ENCODE peak calls at places on chromosomes 16 and 17, in six cellular contexts. One of them, this sample, is unnamed.

GRCh38 chr17:63571632-63572310 is 21.5 kb downstream of the DCAF7 start:
- DNase-seq in AG04450: peak
- DNase-seq in fibroblast of gingiva: peak
- DNase-seq in SW 1271: no peak
- DNase-seq in GM10248: no peak
- DNase-seq in fibroblast of pulmonary artery: peak
- DNase-seq in this sample: no peak

GRCh38 chr17:1882836-1883235 is 53.0 kb downstream of the RPA1 start:
- DNase-seq in GM10248: peak
- DNase-seq in fibroblast of gingiva: peak
- DNase-seq in SW 1271: no peak
- DNase-seq in AG04450: no peak
- DNase-seq in fibroblast of pulmonary artery: peak
- DNase-seq in this sample: no peak

GRCh38 chr16:82704369-82704768 is 77.6 kb downstream of the CDH13 start:
- DNase-seq in fibroblast of pulmonary artery: no peak
- DNase-seq in GM10248: no peak
- DNase-seq in fibroblast of gingiva: no peak
- DNase-seq in SW 1271: no peak
- DNase-seq in AG04450: no peak
- DNase-seq in this sample: no peak

GRCh38 chr16:82761858-82762257 is 135.1 kb downstream of the CDH13 start:
- DNase-seq in GM10248: no peak
- DNase-seq in AG04450: peak
- DNase-seq in SW 1271: no peak
- DNase-seq in fibroblast of gingiva: no peak
- DNase-seq in fibroblast of pulmonary artery: peak
- DNase-seq in this sample: no peak

GRCh38 chr17:33889766-33890165 is 365.3 kb upstream of the CCL2 start:
- DNase-seq in SW 1271: no peak
- DNase-seq in fibroblast of pulmonary artery: no peak
- DNase-seq in fibroblast of gingiva: no peak
- DNase-seq in AG04450: no peak
- DNase-seq in GM10248: no peak
- DNase-seq in this sample: no peak

GRCh38 chr16:63289834-63290460 is 1253.7 kb upstream of the CDH8 start:
- DNase-seq in fibroblast of gingiva: no peak
- DNase-seq in AG04450: no peak
- DNase-seq in GM10248: peak
- DNase-seq in fibroblast of pulmonary artery: peak
- DNase-seq in SW 1271: no peak
- DNase-seq in this sample: no peak

GRCh38 chr17:45310380-45311324 is 6.2 kb downstream of the MAP3K14 start:
- DNase-seq in GM10248: no peak
- DNase-seq in AG04450: no peak
- DNase-seq in fibroblast of pulmonary artery: no peak
- DNase-seq in SW 1271: no peak
- DNase-seq in fibroblast of gingiva: no peak
- DNase-seq in this sample: no peak

GRCh38 chr17:81518785-81519283 is 6.2 kb upstream of the ACTG1 start:
- DNase-seq in SW 1271: no peak
- DNase-seq in fibroblast of gingiva: no peak
- DNase-seq in GM10248: peak
- DNase-seq in fibroblast of pulmonary artery: no peak
- DNase-seq in AG04450: no peak
- DNase-seq in this sample: no peak

GRCh38 chr17:35900280-35900679 is 20.1 kb upstream of the CCL5 start:
- DNase-seq in GM10248: no peak
- DNase-seq in fibroblast of gingiva: no peak
- DNase-seq in SW 1271: no peak
- DNase-seq in fibroblast of pulmonary artery: no peak
- DNase-seq in AG04450: no peak
- DNase-seq in this sample: no peak

GRCh38 chr17:57033296-57033695 is 51.8 kb upstream of the AKAP1 start:
- DNase-seq in GM10248: no peak
- DNase-seq in fibroblast of pulmonary artery: no peak
- DNase-seq in SW 1271: no peak
- DNase-seq in fibroblast of gingiva: no peak
- DNase-seq in AG04450: no peak
- DNase-seq in this sample: peak

GRCh38 chr17:68296217-68297140 is 5.2 kb downstream of the ARSG start:
- DNase-seq in AG04450: no peak
- DNase-seq in fibroblast of gingiva: no peak
- DNase-seq in fibroblast of pulmonary artery: no peak
- DNase-seq in GM10248: no peak
- DNase-seq in SW 1271: no peak
- DNase-seq in this sample: no peak

GRCh38 chr16:69762843-69763556 is 868 bp downstream of the WWP2 start:
- DNase-seq in fibroblast of pulmonary artery: peak
- DNase-seq in fibroblast of gingiva: peak
- DNase-seq in SW 1271: no peak
- DNase-seq in AG04450: no peak
- DNase-seq in GM10248: no peak
- DNase-seq in this sample: no peak

GRCh38 chr16:85184404-85184803 is 72.1 kb upstream of the CIBAR2 start:
- DNase-seq in GM10248: no peak
- DNase-seq in fibroblast of gingiva: no peak
- DNase-seq in AG04450: no peak
- DNase-seq in SW 1271: no peak
- DNase-seq in fibroblast of pulmonary artery: no peak
- DNase-seq in this sample: no peak

GRCh38 chr16:51268237-51268636 is 117.2 kb upstream of the SALL1 start:
- DNase-seq in AG04450: no peak
- DNase-seq in GM10248: no peak
- DNase-seq in fibroblast of gingiva: no peak
- DNase-seq in SW 1271: no peak
- DNase-seq in fibroblast of pulmonary artery: no peak
- DNase-seq in this sample: no peak

GRCh38 chr16:49658066-49658465 is 197.8 kb downstream of the ZNF423 start:
- DNase-seq in AG04450: no peak
- DNase-seq in fibroblast of gingiva: no peak
- DNase-seq in fibroblast of pulmonary artery: no peak
- DNase-seq in GM10248: no peak
- DNase-seq in SW 1271: no peak
- DNase-seq in this sample: no peak

GRCh38 chr16:3212567-3212966 is 22.4 kb downstream of the ZNF200 start:
- DNase-seq in fibroblast of pulmonary artery: no peak
- DNase-seq in SW 1271: no peak
- DNase-seq in fibroblast of gingiva: no peak
- DNase-seq in GM10248: no peak
- DNase-seq in AG04450: no peak
- DNase-seq in this sample: no peak

GRCh38 chr17:72404872-72405271 is 284.1 kb downstream of the SOX9 start:
- DNase-seq in fibroblast of gingiva: no peak
- DNase-seq in SW 1271: no peak
- DNase-seq in GM10248: no peak
- DNase-seq in AG04450: no peak
- DNase-seq in fibroblast of pulmonary artery: peak
- DNase-seq in this sample: no peak

GRCh38 chr17:20989991-20990855 is 52.6 kb downstream of the USP22 start:
- DNase-seq in SW 1271: no peak
- DNase-seq in fibroblast of pulmonary artery: no peak
- DNase-seq in fibroblast of gingiva: no peak
- DNase-seq in AG04450: no peak
- DNase-seq in GM10248: no peak
- DNase-seq in this sample: no peak

GRCh38 chr17:73998246-73999220 is 204.9 kb upstream of the RPL38 start:
- DNase-seq in AG04450: no peak
- DNase-seq in GM10248: peak
- DNase-seq in fibroblast of pulmonary artery: no peak
- DNase-seq in SW 1271: no peak
- DNase-seq in fibroblast of gingiva: no peak
- DNase-seq in this sample: no peak

GRCh38 chr16:90047714-90048346 is 28.6 kb upstream of the DBNDD1 start:
- DNase-seq in AG04450: no peak
- DNase-seq in fibroblast of pulmonary artery: no peak
- DNase-seq in fibroblast of gingiva: no peak
- DNase-seq in SW 1271: no peak
- DNase-seq in GM10248: peak
- DNase-seq in this sample: no peak

GRCh38 chr17:48567209-48567608 is 10.9 kb downstream of the HOXB4 start:
- DNase-seq in fibroblast of gingiva: no peak
- DNase-seq in SW 1271: no peak
- DNase-seq in fibroblast of pulmonary artery: no peak
- DNase-seq in AG04450: no peak
- DNase-seq in GM10248: no peak
- DNase-seq in this sample: no peak

GRCh38 chr17:19986941-19987714 is 9.5 kb upstream of the AKAP10 start:
- DNase-seq in AG04450: no peak
- DNase-seq in GM10248: no peak
- DNase-seq in fibroblast of pulmonary artery: no peak
- DNase-seq in fibroblast of gingiva: no peak
- DNase-seq in SW 1271: no peak
- DNase-seq in this sample: no peak

GRCh38 chr17:49987681-49988441 is 7.2 kb downstream of the DLX3 start:
- DNase-seq in fibroblast of pulmonary artery: no peak
- DNase-seq in AG04450: no peak
- DNase-seq in SW 1271: no peak
- DNase-seq in fibroblast of gingiva: peak
- DNase-seq in GM10248: no peak
- DNase-seq in this sample: no peak

GRCh38 chr17:40978752-40979151 is 5.4 kb downstream of the KRT40 start:
- DNase-seq in fibroblast of gingiva: no peak
- DNase-seq in SW 1271: no peak
- DNase-seq in AG04450: no peak
- DNase-seq in fibroblast of pulmonary artery: no peak
- DNase-seq in GM10248: no peak
- DNase-seq in this sample: no peak

GRCh38 chr17:80938556-80938955 is 53.1 kb upstream of the CHMP6 start:
- DNase-seq in SW 1271: no peak
- DNase-seq in fibroblast of pulmonary artery: no peak
- DNase-seq in fibroblast of gingiva: no peak
- DNase-seq in GM10248: no peak
- DNase-seq in AG04450: no peak
- DNase-seq in this sample: no peak

GRCh38 chr17:55158439-55158838 is 106.3 kb upstream of the HLF start:
- DNase-seq in AG04450: no peak
- DNase-seq in fibroblast of pulmonary artery: peak
- DNase-seq in GM10248: no peak
- DNase-seq in SW 1271: no peak
- DNase-seq in fibroblast of gingiva: no peak
- DNase-seq in this sample: no peak

GRCh38 chr16:56647641-56648431 is 3.9 kb upstream of the MT1B start:
- DNase-seq in fibroblast of pulmonary artery: no peak
- DNase-seq in fibroblast of gingiva: no peak
- DNase-seq in SW 1271: no peak
- DNase-seq in AG04450: no peak
- DNase-seq in GM10248: no peak
- DNase-seq in this sample: no peak

GRCh38 chr16:71933017-71933416 is 37.7 kb downstream of the IST1 start:
- DNase-seq in AG04450: no peak
- DNase-seq in fibroblast of gingiva: no peak
- DNase-seq in GM10248: no peak
- DNase-seq in SW 1271: no peak
- DNase-seq in fibroblast of pulmonary artery: no peak
- DNase-seq in this sample: no peak

GRCh38 chr16:62253926-62254325 is 217.7 kb upstream of the CDH8 start:
- DNase-seq in AG04450: no peak
- DNase-seq in fibroblast of pulmonary artery: no peak
- DNase-seq in GM10248: no peak
- DNase-seq in fibroblast of gingiva: no peak
- DNase-seq in SW 1271: no peak
- DNase-seq in this sample: no peak

GRCh38 chr16:397135-397661 is at the start of gene NME4:
- DNase-seq in fibroblast of pulmonary artery: peak
- DNase-seq in AG04450: no peak
- DNase-seq in SW 1271: no peak
- DNase-seq in fibroblast of gingiva: no peak
- DNase-seq in GM10248: peak
- DNase-seq in this sample: no peak

GRCh38 chr16:1669698-1670097 is 8.4 kb upstream of the JPT2 start:
- DNase-seq in SW 1271: no peak
- DNase-seq in fibroblast of pulmonary artery: no peak
- DNase-seq in AG04450: no peak
- DNase-seq in fibroblast of gingiva: no peak
- DNase-seq in GM10248: no peak
- DNase-seq in this sample: no peak

GRCh38 chr16:74874912-74875311 is 100.3 kb upstream of the FA2H start:
- DNase-seq in AG04450: no peak
- DNase-seq in fibroblast of pulmonary artery: no peak
- DNase-seq in SW 1271: no peak
- DNase-seq in GM10248: no peak
- DNase-seq in fibroblast of gingiva: no peak
- DNase-seq in this sample: no peak

GRCh38 chr17:17119533-17119932 is 77.3 kb downstream of the MPRIP start:
- DNase-seq in fibroblast of gingiva: peak
- DNase-seq in SW 1271: no peak
- DNase-seq in GM10248: peak
- DNase-seq in AG04450: peak
- DNase-seq in fibroblast of pulmonary artery: peak
- DNase-seq in this sample: no peak

GRCh38 chr16:10098991-10099390 is 83.2 kb downstream of the GRIN2A start:
- DNase-seq in SW 1271: no peak
- DNase-seq in GM10248: no peak
- DNase-seq in AG04450: no peak
- DNase-seq in fibroblast of pulmonary artery: no peak
- DNase-seq in fibroblast of gingiva: no peak
- DNase-seq in this sample: no peak

This sample was measured in brain pericyte.